ENCODE peak calls at places on chromosomes 13 and 19, in eight cellular contexts. S is NCI-H1105, L is NCI-H226, M is cerebellum, D is substantia nigra, B is SW480, Q is activated T-cell treated with anti-CD3 and anti-CD28 coated beads for 24 hours, A is kidney glomerular epithelial cell. R is an unnamed sample.

GRCh38 chr13:41273806-41274441 is 10.5 kb upstream of the MTRF1 start:
- DNase-seq in S (no peak), L (no peak), M (no peak), D (no peak), B (no peak), Q (no peak), A (no peak), R (no peak)

GRCh38 chr19:16328824-16329482 is 4.3 kb downstream of the KLF2 start:
- DNase-seq in S (no peak), L (no peak), M (no peak), D (no peak), B (peak; percentile 18), Q (no peak), A (no peak), R (peak; percentile 17)

GRCh38 chr13:95258619-95259194 is 42.5 kb downstream of the ABCC4 start:
- DNase-seq in S (no peak), L (no peak), M (no peak), D (no peak), B (no peak), Q (no peak), A (peak; percentile 91), R (no peak)

GRCh38 chr13:52405369-52405766 is 604 bp downstream of the THSD1 start:
- DNase-seq in S (no peak), L (no peak), M (no peak), D (no peak), B (no peak), Q (no peak), A (no peak), R (no peak)

GRCh38 chr19:42657551-42657950 is 62.8 kb upstream of the CEACAM8 start:
- DNase-seq in S (no peak), L (peak; percentile 25), M (no peak), D (no peak), B (no peak), Q (no peak), A (peak; percentile 50), R (no peak)

GRCh38 chr19:493391-494170 is 2.7 kb upstream of the MADCAM1 start:
- DNase-seq in S (no peak), L (no peak), M (no peak), D (no peak), B (no peak), Q (no peak), A (no peak), R (no peak)

GRCh38 chr13:34152409-34152808 is 334.5 kb downstream of the RFC3 start:
- DNase-seq in S (no peak), L (peak; percentile 64), M (no peak), D (no peak), B (no peak), Q (no peak), A (no peak), R (no peak)

GRCh38 chr13:98721825-98722510 is 30.5 kb downstream of the SLC15A1 start:
- DNase-seq in S (no peak), L (no peak), M (no peak), D (no peak), B (no peak), Q (no peak), A (no peak), R (no peak)

GRCh38 chr19:2554856-2555255 is 78.9 kb downstream of the GADD45B start:
- DNase-seq in S (no peak), L (no peak), M (no peak), D (no peak), B (no peak), Q (no peak), A (no peak), R (no peak)

GRCh38 chr19:19540707-19541515 is 2.8 kb downstream of the CILP2 start:
- DNase-seq in S (no peak), L (no peak), M (no peak), D (no peak), B (peak; percentile 66), Q (peak; percentile 67), A (no peak), R (peak; percentile 74)

GRCh38 chr13:36282818-36283432 is 14.7 kb downstream of the CCDC169 start:
- DNase-seq in S (peak; percentile 15), L (no peak), M (peak; percentile 10), D (no peak), B (peak; percentile 53), Q (no peak), A (peak; percentile 45), R (no peak)

GRCh38 chr13:102441085-102441484 is 39.2 kb upstream of the FGF14 start:
- DNase-seq in S (no peak), L (no peak), M (no peak), D (no peak), B (no peak), Q (no peak), A (no peak), R (no peak)

GRCh38 chr19:52566588-52566987 is 3.5 kb upstream of the ZNF701 start:
- DNase-seq in S (no peak), L (peak; percentile 49), M (no peak), D (no peak), B (no peak), Q (no peak), A (no peak), R (no peak)

GRCh38 chr13:41401371-41401770 is 56.0 kb upstream of the RGCC start:
- DNase-seq in S (no peak), L (no peak), M (no peak), D (no peak), B (no peak), Q (no peak), A (no peak), R (no peak)

GRCh38 chr13:109274188-109274821 is 512.1 kb downstream of the IRS2 start:
- DNase-seq in S (no peak), L (peak; percentile 67), M (no peak), D (no peak), B (peak; percentile 75), Q (no peak), A (peak; percentile 80), R (no peak)